ENCODE peak calls at places on chromosomes 1 and 21, in nine cellular contexts. V, X, Y, U, L, C, A, W and M are unnamed samples.

GRCh38 chr1:218382261-218382660 is 37.1 kb downstream of the TGFB2 start:
- DNase-seq in V (no peak), X (no peak), Y (no peak), U (no peak), L (no peak), C (no peak), A (no peak), W (no peak), M (no peak)

GRCh38 chr1:94045465-94046056 is 75.4 kb downstream of the ABCA4 start:
- DNase-seq in V (peak; percentile 74), X (peak; percentile 78), Y (peak; percentile 94), U (peak; percentile 99), L (no peak), C (peak; percentile 83), A (peak; percentile 92), W (peak; percentile 99), M (peak; percentile 65)

GRCh38 chr1:100950776-100951175 is 54.9 kb downstream of the SLC30A7 start:
- DNase-seq in V (no peak), X (no peak), Y (no peak), U (peak; percentile 11), L (no peak), C (no peak), A (peak; percentile 10), W (no peak), M (peak; percentile 18)

GRCh38 chr1:247906504-247907047 is 11.2 kb downstream of the OR2W3 start:
- DNase-seq in V (no peak), X (no peak), Y (no peak), U (peak; percentile 10), L (no peak), C (no peak), A (peak; percentile 87), W (no peak), M (no peak)

GRCh38 chr1:33993301-33993700 is 129.4 kb downstream of the HMGB4 start:
- DNase-seq in V (no peak), X (no peak), Y (no peak), U (no peak), L (no peak), C (no peak), A (no peak), W (no peak), M (no peak)

GRCh38 chr1:3135073-3135745 is 66.2 kb downstream of the PRDM16 start:
- DNase-seq in V (peak; percentile 22), X (no peak), Y (no peak), U (no peak), L (no peak), C (peak; percentile 87), A (no peak), W (no peak), M (no peak)

GRCh38 chr21:30268608-30269197 is 14.0 kb downstream of the KRTAP24-1 start:
- DNase-seq in V (no peak), X (no peak), Y (no peak), U (no peak), L (no peak), C (no peak), A (no peak), W (no peak), M (no peak)

GRCh38 chr1:104706631-104707147 is 957.0 kb downstream of the AMY1C start:
- DNase-seq in V (no peak), X (no peak), Y (no peak), U (peak; percentile 1), L (peak; percentile 13), C (no peak), A (no peak), W (no peak), M (no peak)

GRCh38 chr1:8974551-8974950 is 28.9 kb downstream of the CA6 start:
- DNase-seq in V (no peak), X (no peak), Y (no peak), U (no peak), L (no peak), C (no peak), A (no peak), W (no peak), M (no peak)

GRCh38 chr1:3926956-3927355 is 26.9 kb upstream of the C1orf174 start:
- DNase-seq in V (no peak), X (no peak), Y (no peak), U (no peak), L (no peak), C (no peak), A (no peak), W (no peak), M (no peak)

GRCh38 chr1:178867670-178868069 is 3.2 kb downstream of the ANGPTL1 start:
- DNase-seq in V (no peak), X (no peak), Y (no peak), U (peak; percentile 64), L (no peak), C (no peak), A (no peak), W (no peak), M (no peak)

GRCh38 chr1:53765656-53766055 is 26.7 kb upstream of the GLIS1 start:
- DNase-seq in V (no peak), X (no peak), Y (no peak), U (peak; percentile 54), L (no peak), C (no peak), A (peak; percentile 50), W (peak; percentile 52), M (no peak)

DNA sequence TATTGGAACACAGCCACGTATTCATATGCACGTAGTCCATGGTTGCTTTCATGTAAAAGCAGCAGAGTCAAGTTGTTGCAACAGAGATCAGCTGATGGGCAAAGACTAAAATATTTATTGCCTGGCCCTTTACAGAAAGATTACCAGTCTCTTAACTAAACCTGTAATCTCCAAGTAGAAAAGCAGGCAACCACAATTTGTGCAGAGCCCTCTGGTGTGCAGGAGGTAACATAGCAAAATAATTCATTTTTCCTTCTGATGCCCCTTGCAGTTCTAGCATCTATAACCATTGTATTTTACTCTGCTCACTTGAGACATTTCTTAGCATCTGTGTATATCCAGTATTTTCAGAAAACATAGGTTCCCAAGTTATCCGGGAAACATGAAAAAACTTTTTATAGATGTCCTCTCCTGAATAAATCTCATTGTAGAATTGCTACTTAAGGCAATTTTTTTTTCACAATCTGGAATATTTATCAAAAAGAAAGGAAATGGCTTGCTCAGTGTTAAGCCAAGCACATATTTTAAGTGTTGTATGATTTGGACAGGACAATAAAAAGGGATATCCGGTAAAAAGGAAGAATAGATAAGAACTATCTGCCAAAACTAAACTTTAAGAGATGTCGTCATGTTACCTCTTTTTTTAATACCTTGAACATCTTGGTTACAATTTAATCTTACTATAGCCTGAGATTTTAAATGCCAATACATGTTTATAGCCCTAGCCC is 430.7 kb downstream of the PLPP3 start:
- DNase-seq in V (no peak), X (no peak), Y (no peak), U (peak; percentile 19), L (no peak), C (no peak), A (no peak), W (no peak), M (no peak)
- TF ChIP-seq CTCF in V (no peak), X (no peak), Y (peak; percentile 32), U (no peak), L (peak; percentile 4), C (no peak), A (no peak), W (no peak), M (no peak)

GRCh38 chr1:43993206-43993914 is 2.0 kb downstream of the CCDC24 start:
- DNase-seq in V (no peak), X (no peak), Y (no peak), U (no peak), L (no peak), C (no peak), A (no peak), W (no peak), M (no peak)

GRCh38 chr1:43991200-43991475 is 261 bp upstream of the CCDC24 start:
- DNase-seq in V (no peak), X (no peak), Y (no peak), U (no peak), L (no peak), C (no peak), A (no peak), W (no peak), M (no peak)

GRCh38 chr1:43992232-43992995 is 1.0 kb downstream of the CCDC24 start:
- DNase-seq in V (no peak), X (peak; percentile 75), Y (no peak), U (no peak), L (no peak), C (no peak), A (no peak), W (no peak), M (no peak)

GRCh38 chr1:43990271-43991199 is 864 bp upstream of the CCDC24 start:
- DNase-seq in V (no peak), X (peak; percentile 77), Y (no peak), U (no peak), L (no peak), C (no peak), A (no peak), W (no peak), M (no peak)

DNA sequence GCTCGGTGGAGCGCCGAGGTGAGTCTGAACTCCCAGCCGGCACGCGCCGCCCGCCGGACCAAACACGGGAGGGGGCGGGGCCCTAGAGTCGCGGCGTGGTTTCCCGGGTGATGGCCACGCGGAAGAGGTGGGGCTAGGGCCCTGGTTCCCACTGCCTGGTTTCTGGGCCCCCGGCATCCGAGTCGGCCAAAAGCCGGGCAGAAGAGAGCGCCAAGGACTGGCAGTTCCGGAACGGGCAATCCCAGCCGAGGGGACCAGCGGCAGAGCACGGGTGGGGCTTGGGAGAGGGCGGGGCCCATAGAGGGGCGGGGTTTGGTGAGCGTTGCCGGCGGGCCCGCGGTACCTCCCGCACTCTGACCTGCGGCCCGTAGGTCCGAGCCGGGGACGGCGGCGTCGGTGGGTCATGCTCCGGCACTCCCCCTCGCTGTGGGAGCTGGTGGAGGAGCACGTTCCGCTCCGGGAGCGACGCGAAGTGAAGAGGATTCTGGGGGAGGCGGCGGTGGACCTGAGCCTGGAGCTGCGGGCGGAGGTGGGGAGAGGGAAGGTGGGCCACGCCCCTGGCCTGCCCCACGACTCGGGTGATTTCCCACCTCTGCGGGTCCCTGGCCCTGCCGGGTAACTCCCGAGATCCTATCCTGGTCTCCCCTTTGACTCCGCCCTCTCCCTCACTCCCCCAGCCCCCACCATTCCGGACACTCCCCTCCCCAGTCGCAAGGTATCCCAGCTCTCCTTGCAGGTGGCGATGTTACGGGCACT is at the start of gene CCDC24:
- DNase-seq in V (peak; percentile 58), X (peak; percentile 97), Y (peak; percentile 81), U (peak; percentile 75), L (no peak), C (peak; percentile 91), A (peak; percentile 87), W (peak; percentile 54), M (peak; percentile 83)
- TF ChIP-seq CTCF in V (no peak), X (no peak), Y (peak; percentile 15), U (no peak), L (no peak), C (no peak), A (peak; percentile 31), W (peak; percentile 3), M (no peak)

GRCh38 chr1:230167419-230167852 is 100.4 kb downstream of the GALNT2 start:
- DNase-seq in V (peak; percentile 13), X (no peak), Y (no peak), U (peak; percentile 45), L (peak; percentile 47), C (no peak), A (peak; percentile 39), W (peak; percentile 28), M (peak; percentile 15)
- TF ChIP-seq CTCF in V (peak; percentile 78), X (peak; percentile 86), Y (peak; percentile 67), U (peak; percentile 66), L (peak; percentile 91), C (no peak), A (peak; percentile 83), W (peak; percentile 79), M (peak; percentile 39)

DNA sequence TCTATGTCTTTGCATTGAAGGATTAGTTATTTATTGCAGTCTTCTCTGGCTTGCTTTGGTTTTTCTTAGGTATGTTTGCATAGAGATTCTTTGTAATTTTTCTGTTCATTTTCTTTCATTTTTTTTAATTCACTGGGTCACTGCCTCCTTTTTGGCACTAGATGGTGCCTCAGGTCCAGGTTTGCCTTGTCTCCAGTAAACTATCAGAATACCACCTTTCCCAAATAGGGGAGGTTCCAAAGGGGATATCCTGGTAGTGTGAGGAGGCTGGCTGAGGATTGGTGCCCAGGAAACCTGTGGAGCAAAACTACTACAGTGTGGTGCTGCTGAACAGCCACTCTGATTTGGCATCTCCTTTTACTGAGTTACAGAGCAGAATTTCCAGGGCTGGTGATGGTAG is 257.1 kb downstream of the KCTD3 start:
- DNase-seq in V (peak; percentile 11), X (no peak), Y (no peak), U (peak; percentile 43), L (no peak), C (no peak), A (no peak), W (peak; percentile 1), M (no peak)
- TF ChIP-seq CTCF in V (peak; percentile 35), X (no peak), Y (no peak), U (peak; percentile 59), L (peak; percentile 29), C (no peak), A (peak; percentile 78), W (peak; percentile 65), M (no peak)